ENCODE peak calls at places on chromosome 5, in four cellular contexts. R, Q, D and Z are unnamed samples.

GRCh38 chr5:79736528-79737514 is 47.2 kb downstream of the CMYA5 start:
- DNase-seq in R (no peak), Q (peak; percentile 47), D (no peak), Z (no peak)

GRCh38 chr5:157222506-157223230 is 42.0 kb downstream of the ITK start:
- DNase-seq in R (no peak), Q (peak; percentile 72), D (no peak), Z (no peak)

GRCh38 chr5:88610586-88610985 is 272.4 kb downstream of the MEF2C start:
- DNase-seq in R (no peak), Q (no peak), D (no peak), Z (no peak)

GRCh38 chr5:108681079-108681921 is 66.4 kb upstream of the FER start:
- DNase-seq in R (peak; percentile 10), Q (peak; percentile 27), D (peak; percentile 45), Z (peak; percentile 58)

GRCh38 chr5:176543428-176544182 is 5.5 kb upstream of the CDHR2 start:
- DNase-seq in R (peak; percentile 55), Q (peak; percentile 73), D (peak; percentile 83), Z (peak; percentile 86)

GRCh38 chr5:124923131-124923530 is 176.7 kb upstream of the ZNF608 start:
- DNase-seq in R (no peak), Q (no peak), D (no peak), Z (peak; percentile 79)

GRCh38 chr5:122478741-122479459 is 166.9 kb downstream of the SNCAIP start:
- DNase-seq in R (peak; percentile 68), Q (no peak), D (peak; percentile 22), Z (no peak)

GRCh38 chr5:102910240-102911226 is 155.4 kb downstream of the PAM start:
- DNase-seq in R (no peak), Q (no peak), D (no peak), Z (no peak)

GRCh38 chr5:68074048-68074632 is 141.4 kb upstream of the PIK3R1 start:
- DNase-seq in R (no peak), Q (no peak), D (no peak), Z (peak; percentile 30)

GRCh38 chr5:97547999-97548797 is 365.2 kb upstream of the RIOK2 start:
- DNase-seq in R (no peak), Q (no peak), D (no peak), Z (no peak)

GRCh38 chr5:93054424-93055165 is 526.4 kb downstream of the NR2F1-AS1 start:
- DNase-seq in R (no peak), Q (no peak), D (no peak), Z (no peak)

GRCh38 chr5:172707285-172708182 is 63.5 kb downstream of the DUSP1 start:
- DNase-seq in R (no peak), Q (no peak), D (peak; percentile 56), Z (peak; percentile 62)

GRCh38 chr5:172616730-172617129 is 24.3 kb upstream of the NEURL1B start:
- DNase-seq in R (no peak), Q (no peak), D (no peak), Z (no peak)

GRCh38 chr5:15610216-15610615 is 110.2 kb downstream of the FBXL7 start:
- DNase-seq in R (no peak), Q (no peak), D (no peak), Z (no peak)

GRCh38 chr5:83900307-83900706 is 179.7 kb upstream of the HAPLN1 start:
- DNase-seq in R (no peak), Q (no peak), D (no peak), Z (no peak)

GRCh38 chr5:79511945-79512493 is 1.9 kb downstream of the HOMER1 start:
- DNase-seq in R (no peak), Q (no peak), D (no peak), Z (no peak)

GRCh38 chr5:76204713-76205112 is 121.5 kb downstream of the SV2C start:
- DNase-seq in R (peak; percentile 76), Q (no peak), D (no peak), Z (no peak)

GRCh38 chr5:56384186-56384585 is 151.1 kb upstream of the ANKRD55 start:
- DNase-seq in R (no peak), Q (no peak), D (no peak), Z (no peak)